ENCODE peak calls at places on chromosomes 5 and 9, in five cellular contexts. One of them, this sample, is unnamed.

GRCh38 chr9:109499631-109500120 is 1.6 kb upstream of the PTPN3 start:
- DNase-seq in adrenal gland: no peak
- DNase-seq in OCI-LY7: no peak
- DNase-seq in psoas muscle: peak
- DNase-seq in A549: peak
- DNase-seq in this sample: no peak

GRCh38 chr9:115921301-115921700 is 232.3 kb upstream of the PAPPA start:
- DNase-seq in A549: no peak
- DNase-seq in OCI-LY7: no peak
- DNase-seq in psoas muscle: peak
- DNase-seq in adrenal gland: no peak
- DNase-seq in this sample: peak

GRCh38 chr5:176364765-176365662 is at the start of gene ARL10:
- DNase-seq in OCI-LY7: no peak
- DNase-seq in psoas muscle: peak
- DNase-seq in adrenal gland: no peak
- DNase-seq in A549: no peak
- DNase-seq in this sample: no peak

GRCh38 chr5:138000102-138000723 is 32.7 kb downstream of the FAM13B start:
- DNase-seq in psoas muscle: no peak
- DNase-seq in A549: peak
- DNase-seq in OCI-LY7: no peak
- DNase-seq in adrenal gland: peak
- DNase-seq in this sample: no peak

GRCh38 chr5:178538624-178539344 is 51.4 kb downstream of the COL23A1 start:
- DNase-seq in A549: no peak
- DNase-seq in OCI-LY7: no peak
- DNase-seq in psoas muscle: no peak
- DNase-seq in adrenal gland: no peak
- DNase-seq in this sample: no peak

GRCh38 chr5:42912184-42912766 is 100.6 kb upstream of the SELENOP start:
- DNase-seq in A549: peak
- DNase-seq in adrenal gland: no peak
- DNase-seq in OCI-LY7: peak
- DNase-seq in psoas muscle: no peak
- DNase-seq in this sample: peak

GRCh38 chr9:133717113-133718031 is 20.8 kb downstream of the SARDH start:
- DNase-seq in A549: no peak
- DNase-seq in psoas muscle: no peak
- DNase-seq in OCI-LY7: no peak
- DNase-seq in adrenal gland: no peak
- DNase-seq in this sample: no peak

GRCh38 chr5:33059081-33059480 is 348.0 kb downstream of the NPR3 start:
- DNase-seq in psoas muscle: no peak
- DNase-seq in A549: no peak
- DNase-seq in OCI-LY7: no peak
- DNase-seq in adrenal gland: no peak
- DNase-seq in this sample: no peak

GRCh38 chr5:151926186-151926585 is 1.5 kb upstream of the GLRA1 start:
- DNase-seq in adrenal gland: no peak
- DNase-seq in psoas muscle: no peak
- DNase-seq in A549: no peak
- DNase-seq in OCI-LY7: no peak
- DNase-seq in this sample: no peak

GRCh38 chr5:125032286-125032685 is 285.8 kb upstream of the ZNF608 start:
- DNase-seq in OCI-LY7: no peak
- DNase-seq in A549: no peak
- DNase-seq in psoas muscle: no peak
- DNase-seq in adrenal gland: no peak
- DNase-seq in this sample: no peak

GRCh38 chr9:114507726-114508125 is 2.5 kb upstream of the WHRN start:
- DNase-seq in OCI-LY7: peak
- DNase-seq in adrenal gland: no peak
- DNase-seq in psoas muscle: no peak
- DNase-seq in A549: peak
- DNase-seq in this sample: no peak

GRCh38 chr9:129626944-129627297 is 958 bp downstream of the NTMT1 start:
- DNase-seq in adrenal gland: no peak
- DNase-seq in psoas muscle: no peak
- DNase-seq in OCI-LY7: peak
- DNase-seq in A549: no peak
- DNase-seq in this sample: no peak

GRCh38 chr5:150782850-150783249 is 4.3 kb downstream of the SMIM3 start:
- DNase-seq in A549: no peak
- DNase-seq in adrenal gland: no peak
- DNase-seq in psoas muscle: no peak
- DNase-seq in OCI-LY7: no peak
- DNase-seq in this sample: no peak

GRCh38 chr5:172503925-172504730 is 49.8 kb upstream of the SH3PXD2B start:
- DNase-seq in adrenal gland: peak
- DNase-seq in OCI-LY7: no peak
- DNase-seq in A549: no peak
- DNase-seq in psoas muscle: peak
- DNase-seq in this sample: no peak

GRCh38 chr9:31733166-31733565 is 651.3 kb upstream of the ACO1 start:
- DNase-seq in OCI-LY7: no peak
- DNase-seq in adrenal gland: no peak
- DNase-seq in A549: no peak
- DNase-seq in psoas muscle: no peak
- DNase-seq in this sample: no peak

GRCh38 chr5:180665682-180666404 is 16.4 kb upstream of the FLT4 start:
- DNase-seq in adrenal gland: no peak
- DNase-seq in A549: no peak
- DNase-seq in psoas muscle: no peak
- DNase-seq in OCI-LY7: no peak
- DNase-seq in this sample: no peak

GRCh38 chr5:91225848-91226686 is 157.1 kb downstream of the ARRDC3 start:
- DNase-seq in OCI-LY7: peak
- DNase-seq in psoas muscle: no peak
- DNase-seq in A549: peak
- DNase-seq in adrenal gland: no peak
- DNase-seq in this sample: no peak

DNA sequence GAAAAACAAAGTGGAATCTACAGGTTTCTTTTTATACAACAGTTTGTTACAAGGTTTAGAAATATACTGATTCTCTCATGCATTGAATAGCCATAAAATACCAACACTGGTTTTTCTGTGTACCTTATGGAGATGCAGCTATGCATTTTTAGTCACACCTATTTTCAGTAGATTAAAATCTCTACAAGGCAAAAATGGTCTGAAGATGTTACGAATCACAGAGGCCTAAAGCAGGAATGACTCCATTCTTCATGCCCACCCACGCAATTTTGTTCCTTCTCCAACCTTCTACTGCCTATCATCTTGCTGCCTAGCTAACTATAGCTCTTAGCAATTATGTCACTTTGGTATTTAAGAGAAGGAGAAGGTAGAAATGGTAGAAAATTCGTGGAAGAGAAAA is 9.9 kb downstream of the PLK2 start:
- DNase-seq in adrenal gland: no peak
- DNase-seq in A549: no peak
- DNase-seq in psoas muscle: no peak
- DNase-seq in OCI-LY7: no peak
- DNase-seq in this sample: no peak
- H3K4me3 ChIP-seq in adrenal gland: no peak
- H3K4me3 ChIP-seq in A549: no peak
- H3K4me3 ChIP-seq in psoas muscle: no peak
- H3K4me3 ChIP-seq in OCI-LY7: no peak
- H3K4me3 ChIP-seq in this sample: no peak

DNA sequence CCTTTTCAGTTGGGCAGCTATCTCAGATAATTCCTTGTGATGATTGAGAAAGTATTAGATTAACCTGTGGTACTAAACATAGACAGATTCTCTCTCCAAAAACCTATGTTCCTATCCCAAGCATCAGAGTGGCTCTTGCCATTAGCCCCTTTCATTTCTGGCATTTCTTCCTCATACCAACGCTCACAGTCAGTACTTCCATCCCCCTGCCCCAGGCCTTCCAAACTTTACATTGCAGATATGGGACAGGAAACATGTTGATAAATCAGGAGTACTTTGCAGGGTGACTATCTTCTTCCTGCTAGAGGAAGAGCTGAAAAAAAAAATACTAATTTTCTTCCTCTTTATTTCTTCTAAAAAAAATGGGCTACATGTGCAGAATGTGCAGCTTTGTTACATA is 442.6 kb upstream of the RGMB start:
- DNase-seq in psoas muscle: no peak
- DNase-seq in adrenal gland: no peak
- DNase-seq in OCI-LY7: no peak
- DNase-seq in A549: no peak
- DNase-seq in this sample: no peak
- TF ChIP-seq CTCF in psoas muscle: no peak
- TF ChIP-seq CTCF in adrenal gland: no peak
- TF ChIP-seq CTCF in OCI-LY7: no peak
- TF ChIP-seq CTCF in A549: no peak
- TF ChIP-seq CTCF in this sample: no peak

DNA sequence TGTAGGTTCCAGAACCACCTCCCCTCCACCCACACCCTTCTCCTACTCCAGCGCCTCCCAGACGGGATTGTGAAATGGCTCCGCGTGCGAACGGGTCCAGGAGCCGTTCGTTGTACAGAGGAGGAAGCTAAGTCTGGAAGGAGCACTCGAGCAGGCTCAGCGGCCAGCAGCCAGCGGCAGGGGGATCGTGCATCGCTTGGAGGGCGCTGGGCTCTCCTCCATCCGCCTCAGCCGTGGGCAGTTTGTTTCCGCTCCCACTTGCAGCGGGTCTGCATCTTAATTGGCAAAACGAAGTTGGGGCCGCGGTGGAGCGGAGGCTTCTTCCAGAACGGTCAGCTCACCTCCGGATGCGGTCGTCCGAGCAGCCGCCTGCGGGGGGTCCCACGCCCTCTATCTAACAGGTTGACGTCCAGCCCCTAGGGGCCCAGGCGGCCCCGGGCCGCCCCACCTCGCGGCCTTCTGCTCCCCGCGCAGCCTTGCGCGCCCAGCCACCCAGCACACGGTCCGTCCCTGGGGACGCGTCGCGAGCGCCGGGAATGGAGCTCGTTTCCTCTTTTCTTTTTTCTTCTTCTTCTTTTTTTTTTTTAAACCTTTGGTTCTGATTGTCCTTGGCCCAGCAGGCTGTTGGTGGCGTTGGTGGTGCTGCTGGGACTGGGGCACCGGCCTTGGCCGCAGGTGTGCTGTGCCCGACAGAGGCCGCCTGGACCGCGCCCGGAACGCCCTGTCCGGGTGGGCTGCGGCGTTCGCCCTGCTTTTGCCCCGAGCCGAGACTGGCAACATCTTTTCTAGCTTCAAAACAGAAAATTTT is 3.9 kb upstream of the BARX1 start:
- DNase-seq in psoas muscle: no peak
- DNase-seq in A549: no peak
- DNase-seq in OCI-LY7: no peak
- DNase-seq in adrenal gland: no peak
- DNase-seq in this sample: no peak
- H3K4me3 ChIP-seq in psoas muscle: peak
- H3K4me3 ChIP-seq in A549: no peak
- H3K4me3 ChIP-seq in OCI-LY7: no peak
- H3K4me3 ChIP-seq in adrenal gland: peak
- H3K4me3 ChIP-seq in this sample: no peak

DNA sequence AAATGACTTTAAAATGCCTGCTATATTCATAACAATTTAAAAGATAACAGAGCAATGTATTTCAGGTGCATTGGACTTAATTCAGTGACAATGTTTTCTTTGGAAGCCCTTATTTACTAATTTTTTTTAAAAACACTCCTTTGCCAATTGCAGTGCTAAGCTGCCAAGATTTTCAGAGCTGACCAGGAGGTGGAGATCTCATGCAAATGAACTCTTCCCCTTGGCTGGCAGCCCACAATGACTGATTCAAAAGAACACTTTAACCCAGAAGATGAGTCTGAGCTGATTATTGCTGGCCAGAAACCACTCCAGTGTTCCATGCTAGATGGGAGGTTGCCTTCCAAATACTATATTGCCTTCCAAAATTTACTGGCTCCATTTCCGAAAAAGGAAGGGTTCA is 128.3 kb upstream of the CCNH start:
- DNase-seq in adrenal gland: peak
- DNase-seq in A549: peak
- DNase-seq in OCI-LY7: no peak
- DNase-seq in psoas muscle: peak
- DNase-seq in this sample: peak
- TF ChIP-seq CTCF in adrenal gland: no peak
- TF ChIP-seq CTCF in A549: no peak
- TF ChIP-seq CTCF in OCI-LY7: no peak
- TF ChIP-seq CTCF in psoas muscle: no peak
- TF ChIP-seq CTCF in this sample: no peak

GRCh38 chr5:154648229-154648628 is 106.9 kb upstream of the LARP1 start:
- DNase-seq in adrenal gland: no peak
- DNase-seq in A549: no peak
- DNase-seq in psoas muscle: no peak
- DNase-seq in OCI-LY7: no peak
- DNase-seq in this sample: no peak
- H3K4me3 ChIP-seq in adrenal gland: no peak
- H3K4me3 ChIP-seq in A549: no peak
- H3K4me3 ChIP-seq in psoas muscle: no peak
- H3K4me3 ChIP-seq in OCI-LY7: no peak
- H3K4me3 ChIP-seq in this sample: no peak

GRCh38 chr9:73038613-73039012 is 85.8 kb upstream of the ALDH1A1 start:
- DNase-seq in adrenal gland: peak
- DNase-seq in psoas muscle: peak
- DNase-seq in A549: peak
- DNase-seq in OCI-LY7: no peak
- DNase-seq in this sample: no peak

GRCh38 chr9:73031350-73031749 is 78.5 kb upstream of the ALDH1A1 start:
- DNase-seq in adrenal gland: no peak
- DNase-seq in A549: no peak
- DNase-seq in OCI-LY7: no peak
- DNase-seq in psoas muscle: no peak
- DNase-seq in this sample: no peak

GRCh38 chr9:73037613-73038012 is 84.8 kb upstream of the ALDH1A1 start:
- DNase-seq in A549: peak
- DNase-seq in psoas muscle: no peak
- DNase-seq in adrenal gland: no peak
- DNase-seq in OCI-LY7: no peak
- DNase-seq in this sample: no peak

GRCh38 chr9:73038089-73038509 is 85.2 kb upstream of the ALDH1A1 start:
- DNase-seq in A549: peak
- DNase-seq in psoas muscle: no peak
- DNase-seq in OCI-LY7: no peak
- DNase-seq in adrenal gland: no peak
- DNase-seq in this sample: no peak

DNA sequence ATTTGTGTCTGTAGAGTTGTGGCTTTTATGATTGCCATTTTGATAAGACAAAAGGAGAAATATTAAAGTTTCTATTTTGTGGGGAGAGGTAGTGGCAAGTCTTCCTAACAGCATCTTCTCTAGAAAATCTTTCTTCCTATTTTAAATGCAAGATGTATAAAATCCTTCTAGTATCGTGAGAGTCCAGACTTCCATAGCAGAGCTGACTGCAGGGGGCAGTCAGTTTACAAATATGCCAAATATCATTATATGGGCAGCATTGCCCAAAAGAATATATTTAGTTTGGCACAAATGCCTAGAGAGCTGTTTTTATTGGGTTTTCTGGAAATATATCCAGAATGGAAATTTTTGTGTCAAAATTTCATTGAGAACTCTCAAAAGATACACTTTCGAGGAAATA is 82.1 kb upstream of the ALDH1A1 start:
- DNase-seq in adrenal gland: no peak
- DNase-seq in A549: no peak
- DNase-seq in OCI-LY7: no peak
- DNase-seq in psoas muscle: no peak
- DNase-seq in this sample: no peak
- TF ChIP-seq CTCF in adrenal gland: no peak
- TF ChIP-seq CTCF in A549: no peak
- TF ChIP-seq CTCF in OCI-LY7: peak
- TF ChIP-seq CTCF in psoas muscle: no peak
- TF ChIP-seq CTCF in this sample: peak

This sample was measured in AG09309.